ENCODE peak calls at places on chromosomes 6 and 20, in five cellular contexts. L is NCI-H1092 treated with DMSO at 0.1 percent for 48 hours, M is esophagus muscularis mucosa, Z is GM04504, F is NCI-H1694 treated with DMSO at 0.1 percent for 48 hours. U is an unnamed sample.

GRCh38 chr6:35477551-35478179 is 9.5 kb downstream of the RPL10A start:
- DNase-seq in L (peak; percentile 20), M (no peak), Z (no peak), F (no peak), U (no peak)

GRCh38 chr20:4896971-4897497 is 104.3 kb downstream of the SLC23A2 start:
- DNase-seq in L (no peak), M (no peak), Z (no peak), F (no peak), U (no peak)

GRCh38 chr20:37669773-37670236 is 24.0 kb upstream of the CTNNBL1 start:
- DNase-seq in L (peak; percentile 64), M (no peak), Z (no peak), F (no peak), U (no peak)

GRCh38 chr6:2970753-2971419 is 481 bp downstream of the SERPINB6 start:
- DNase-seq in L (no peak), M (no peak), Z (no peak), F (no peak), U (no peak)

GRCh38 chr6:711925-712324 is 19.0 kb upstream of the EXOC2 start:
- DNase-seq in L (no peak), M (no peak), Z (no peak), F (no peak), U (no peak)

GRCh38 chr6:1832358-1832757 is 222.6 kb downstream of the FOXC1 start:
- DNase-seq in L (no peak), M (no peak), Z (no peak), F (no peak), U (no peak)

GRCh38 chr20:25039697-25040437 is 18.1 kb downstream of the ACSS1 start:
- DNase-seq in L (peak; percentile 41), M (peak; percentile 98), Z (peak; percentile 54), F (no peak), U (no peak)

GRCh38 chr6:28769626-28770402 is 154.0 kb downstream of the TRIM27 start:
- DNase-seq in L (no peak), M (peak; percentile 66), Z (peak; percentile 38), F (no peak), U (no peak)

GRCh38 chr20:33431797-33432381 is 11.7 kb downstream of the SNTA1 start:
- DNase-seq in L (no peak), M (no peak), Z (no peak), F (no peak), U (no peak)

GRCh38 chr6:111872521-111873177 is 603 bp downstream of the FYN start:
- DNase-seq in L (no peak), M (no peak), Z (no peak), F (peak; percentile 28), U (no peak)

GRCh38 chr6:55836481-55836880 is 38.9 kb downstream of the BMP5 start:
- DNase-seq in L (no peak), M (no peak), Z (no peak), F (no peak), U (no peak)

U was measured in SIG-M5.